ENCODE peak calls at places on chromosomes 12 and 14, in five cellular contexts. L is HepG2, X is A549, Y is WTC11, W is GM12878. F is an unnamed sample.

GRCh38 chr12:100867639-100868393 is 73.2 kb downstream of the ANO4 start:
- DNase-seq in L (no peak), Y (no peak), W (no peak), X (no peak), F (no peak)

GRCh38 chr14:78530078-78530477 is 359.9 kb downstream of the NRXN3 start:
- DNase-seq in X (peak), Y (peak), W (no peak), L (no peak), F (peak)

GRCh38 chr12:16119618-16120017 is 157.9 kb downstream of the SLC15A5 start:
- DNase-seq in X (no peak), L (no peak), Y (no peak), W (no peak), F (no peak)

GRCh38 chr14:33414041-33414440 is 475.4 kb downstream of the NPAS3 start:
- DNase-seq in X (no peak), Y (no peak), L (no peak), W (peak), F (peak)

GRCh38 chr12:49974231-49974675 is 1.5 kb downstream of the AQP6 start:
- DNase-seq in L (peak), X (peak), W (no peak), Y (no peak), F (peak)

GRCh38 chr12:116592116-116592637 is 33.0 kb downstream of the MAP1LC3B2 start:
- DNase-seq in X (no peak), L (no peak), W (no peak), Y (no peak), F (no peak)

GRCh38 chr12:114869091-114869834 is 185.3 kb upstream of the TBX3 start:
- DNase-seq in L (no peak), X (peak), Y (peak), W (no peak), F (no peak)

GRCh38 chr14:23008836-23009235 is 1.1 kb downstream of the C14orf93 start:
- DNase-seq in Y (no peak), L (no peak), W (no peak), X (no peak), F (no peak)

GRCh38 chr12:76866146-76866545 is 12.7 kb downstream of the CSRP2 start:
- DNase-seq in W (no peak), Y (no peak), L (no peak), X (no peak), F (no peak)

GRCh38 chr14:105119410-105120025 is 49.1 kb downstream of the JAG2 start:
- DNase-seq in Y (no peak), W (no peak), L (no peak), X (no peak), F (no peak)
- TF ChIP-seq ESRRA in Y (no peak), W (no peak), L (no peak), X (no peak), F (no peak)

GRCh38 chr14:73935666-73936065 is 14.2 kb downstream of the FAM161B start:
- DNase-seq in W (no peak), L (no peak), X (peak), Y (no peak), F (peak)
- TF ChIP-seq ESRRA in W (no peak), L (no peak), X (no peak), Y (no peak), F (no peak)

GRCh38 chr12:9702239-9702638 is 30.7 kb downstream of the CLECL1 start:
- DNase-seq in L (no peak), W (no peak), Y (no peak), X (no peak), F (no peak)
- TF ChIP-seq ESRRA in L (no peak), W (no peak), Y (no peak), X (no peak), F (no peak)

GRCh38 chr14:54895683-54896082 is 6.9 kb downstream of the GCH1 start:
- DNase-seq in W (no peak), X (no peak), Y (no peak), L (no peak), F (no peak)

GRCh38 chr14:54906075-54906474 is 3.4 kb upstream of the GCH1 start:
- DNase-seq in Y (no peak), W (no peak), L (no peak), X (no peak), F (no peak)

GRCh38 chr14:54902521-54903420 is at the start of gene GCH1:
- DNase-seq in Y (peak), L (peak), W (no peak), X (peak), F (peak)

GRCh38 chr14:54902143-54902520 is 494 bp downstream of the GCH1 start:
- DNase-seq in W (no peak), L (peak), Y (peak), X (peak), F (peak)

GRCh38 chr14:54901380-54902142 is 1.1 kb downstream of the GCH1 start:
- DNase-seq in L (no peak), W (no peak), Y (no peak), X (peak), F (no peak)
- TF ChIP-seq ESRRA in L (no peak), W (no peak), Y (no peak), X (no peak), F (no peak)